ENCODE peak calls at places on chromosomes 4 and X, in four cellular contexts. T is left ventricle myocardium inferior; J is CD8-positive, alpha-beta memory T cell; X is left lung. W is an unnamed sample.

GRCh38 chr4:53196872-53197759 is 168.7 kb downstream of the SCFD2 start:
- DNase-seq in T (no peak), J (no peak), X (no peak), W (peak; percentile 9)

GRCh38 chr4:80058740-80059139 is 14.3 kb downstream of the ANTXR2 start:
- DNase-seq in T (no peak), J (peak; percentile 72), X (no peak), W (no peak)

GRCh38 chrX:154317391-154318000 is 21.9 kb downstream of the TKTL1 start:
- DNase-seq in T (no peak), J (no peak), X (no peak), W (no peak)

GRCh38 chr4:17494833-17495232 is 17.1 kb downstream of the QDPR start:
- DNase-seq in T (no peak), J (no peak), X (no peak), W (no peak)

GRCh38 chrX:3609800-3610199 is 103.6 kb downstream of the PRKX start:
- DNase-seq in T (no peak), J (no peak), X (no peak), W (no peak)

GRCh38 chr4:108029321-108029720 is 39.6 kb downstream of the HADH start:
- DNase-seq in T (no peak), J (no peak), X (no peak), W (no peak)

GRCh38 chr4:40629401-40630334 is at the start of gene RBM47:
- DNase-seq in T (peak; percentile 54), J (no peak), X (peak; percentile 96), W (no peak)

GRCh38 chr4:173420324-173420752 is 21.4 kb upstream of the SCRG1 start:
- DNase-seq in T (no peak), J (no peak), X (no peak), W (no peak)

GRCh38 chrX:78333521-78333920 is 6.1 kb upstream of the CYSLTR1 start:
- DNase-seq in T (no peak), J (peak; percentile 45), X (no peak), W (no peak)

GRCh38 chr4:7252051-7252450 is 59.7 kb downstream of the SORCS2 start:
- DNase-seq in T (no peak), J (no peak), X (peak; percentile 53), W (no peak)

GRCh38 chrX:20530319-20530979 is 263.7 kb upstream of the RPS6KA3 start:
- DNase-seq in T (no peak), J (peak; percentile 57), X (no peak), W (peak; percentile 81)

GRCh38 chr4:177583000-177583399 is 140.8 kb upstream of the AGA start:
- DNase-seq in T (no peak), J (no peak), X (no peak), W (no peak)

GRCh38 chr4:29081230-29081955 is 1638.8 kb upstream of the PCDH7 start:
- DNase-seq in T (no peak), J (no peak), X (no peak), W (no peak)

GRCh38 chr4:7007944-7008343 is 35.2 kb upstream of the TADA2B start:
- DNase-seq in T (no peak), J (no peak), X (no peak), W (no peak)

GRCh38 chr4:85600501-85600900 is 125.6 kb downstream of the ARHGAP24 start:
- DNase-seq in T (no peak), J (no peak), X (no peak), W (no peak)

GRCh38 chr4:153529646-153530045 is 63.5 kb downstream of the TMEM131L start:
- DNase-seq in T (no peak), J (no peak), X (no peak), W (no peak)
- H3K4me1 ChIP-seq in T (peaks cover 57% of the 10 kb centered on the region), J (peaks cover 92% of the 10 kb centered on the region), X (peaks cover 71% of the 10 kb centered on the region), W (peaks cover 3% of the 10 kb centered on the region)

DNA sequence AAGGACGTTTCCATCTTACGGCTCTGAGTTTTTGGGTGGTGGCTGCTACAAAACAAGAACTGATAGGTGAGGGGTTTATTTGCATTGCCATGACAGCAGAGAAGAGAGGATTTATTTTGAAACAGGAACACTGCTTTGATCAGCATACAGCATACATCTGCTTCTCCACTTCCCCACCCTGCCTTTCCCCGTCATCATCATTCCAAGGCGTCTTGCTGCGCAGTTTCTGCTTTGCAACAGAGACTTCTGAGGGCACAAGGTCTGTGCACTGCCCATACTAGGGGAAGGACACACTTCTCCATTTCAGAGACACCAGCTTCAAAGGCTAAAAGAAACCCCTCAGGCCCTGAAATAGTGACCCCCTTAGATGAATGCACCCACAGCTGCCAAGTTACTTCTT is 19.1 kb downstream of the STARD8 start:
- DNase-seq in T (no peak), J (no peak), X (no peak), W (no peak)
- H3K36me3 ChIP-seq in T (no peaks in the 10 kb centered on the region), J (no peaks in the 10 kb centered on the region), X (no peaks in the 10 kb centered on the region), W (no peaks in the 10 kb centered on the region)

GRCh38 chr4:73221734-73222133 is 36.9 kb downstream of the ANKRD17 start:
- DNase-seq in T (no peak), J (no peak), X (no peak), W (no peak)
- H3K4me3 ChIP-seq in T (peak overlapping the region; percentile 68), J (no peak overlapping the region), X (no peak overlapping the region), W (no peak overlapping the region)

DNA sequence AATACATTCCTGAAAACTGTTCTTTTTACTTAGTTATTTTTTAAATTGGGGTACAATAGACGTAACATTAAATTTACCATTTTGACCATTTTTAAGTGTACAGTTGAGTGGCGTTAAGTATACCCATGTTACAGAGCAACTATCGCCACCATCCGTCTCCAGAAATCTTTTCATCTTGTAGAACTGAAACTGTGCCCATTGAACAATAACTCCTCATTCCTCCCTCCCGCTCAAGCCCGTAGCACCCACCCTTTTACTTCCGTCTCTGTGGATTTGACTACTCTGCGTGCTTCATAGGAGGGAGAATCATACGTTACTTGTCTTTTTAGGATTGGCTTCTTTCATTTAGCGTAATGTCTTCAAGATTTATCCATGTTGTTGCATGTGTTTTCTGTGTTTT is 55.3 kb downstream of the TMEM131L start:
- DNase-seq in T (no peak), J (no peak), X (no peak), W (no peak)
- H3K4me1 ChIP-seq in T (peaks cover 71% of the 10 kb centered on the region), J (peaks cover 87% of the 10 kb centered on the region), X (peaks cover 74% of the 10 kb centered on the region), W (peaks cover 41% of the 10 kb centered on the region)

GRCh38 chr4:113385500-113385899 is 336.0 kb downstream of the ANK2 start:
- DNase-seq in T (no peak), J (no peak), X (no peak), W (no peak)

GRCh38 chr4:113383111-113383785 is 333.8 kb downstream of the ANK2 start:
- DNase-seq in T (no peak), J (no peak), X (no peak), W (peak; percentile 26)

GRCh38 chr4:113384600-113384999 is 335.1 kb downstream of the ANK2 start:
- DNase-seq in T (no peak), J (no peak), X (no peak), W (no peak)

GRCh38 chr4:113378836-113379235 is 329.4 kb downstream of the ANK2 start:
- DNase-seq in T (no peak), J (no peak), X (no peak), W (no peak)

GRCh38 chr4:113382704-113383103 is 333.3 kb downstream of the ANK2 start:
- DNase-seq in T (no peak), J (no peak), X (no peak), W (no peak)
- H3K36me3 ChIP-seq in T (peaks cover 23% of the 10 kb centered on the region), J (no peaks in the 10 kb centered on the region), X (no peaks in the 10 kb centered on the region), W (no peaks in the 10 kb centered on the region)

DNA sequence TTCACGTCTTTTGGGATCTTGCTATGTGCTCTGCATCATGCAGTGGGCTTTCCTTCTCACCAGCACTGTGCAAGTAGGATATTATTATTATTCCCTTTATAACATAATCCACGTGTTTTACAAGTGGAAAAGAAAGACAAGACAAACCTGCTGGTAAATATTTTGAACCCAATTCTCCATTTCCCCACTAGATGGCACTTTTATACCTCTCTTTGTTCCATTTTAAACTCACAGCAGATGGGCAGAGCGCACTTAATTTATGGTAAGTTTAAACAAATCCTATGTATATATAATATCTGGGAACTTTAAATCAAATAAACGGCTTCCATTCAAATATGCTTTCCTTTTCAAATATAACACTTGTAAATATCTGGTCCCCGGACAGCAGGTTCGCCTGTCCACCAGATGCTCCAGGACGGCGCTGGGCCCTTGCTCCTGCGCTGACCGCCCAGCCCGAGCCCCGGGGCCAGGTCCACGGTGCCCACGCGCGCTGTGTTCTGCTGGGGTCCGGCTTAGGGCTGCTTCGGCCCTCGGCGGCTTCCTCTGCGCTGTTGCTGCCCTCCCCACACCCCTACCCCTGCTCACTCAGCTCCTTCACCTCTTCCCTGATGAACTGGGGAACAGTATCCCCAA is 31.1 kb downstream of the F11 start:
- DNase-seq in T (no peak), J (no peak), X (no peak), W (no peak)
- H3K4me3 ChIP-seq in T (no peak overlapping the region), J (no peak overlapping the region), X (no peak overlapping the region), W (no peak overlapping the region)

GRCh38 chrX:150575415-150575814 is 7.0 kb downstream of the MTM1 start:
- DNase-seq in T (no peak), J (peak; percentile 62), X (no peak), W (no peak)
- H3K4me1 ChIP-seq in T (peaks cover 54% of the 10 kb centered on the region), J (peaks cover 73% of the 10 kb centered on the region), X (peaks cover 51% of the 10 kb centered on the region), W (no peaks in the 10 kb centered on the region)

W was measured in tibial nerve.